ENCODE peak calls at places on chromosomes 7 and 10, in eight cellular contexts. R is NT2/D1; B is right atrium auricular region; S is brain microvascular endothelial cell; W is heart left ventricle; I is tibial artery; A is lower lobe of right lung; H is naive thymus-derived CD4-positive, alpha-beta T cell. L is an unnamed sample.

GRCh38 chr10:14299516-14299915 is 31.2 kb downstream of the FRMD4A start:
- DNase-seq in R (no peak), B (no peak), S (no peak), W (no peak), I (no peak), A (no peak), H (no peak), L (no peak)

GRCh38 chr7:1537631-1538412 is 7.3 kb downstream of the MAFK start:
- DNase-seq in R (peak; percentile 58), B (peak; percentile 100), S (peak; percentile 100), W (peak; percentile 95), I (peak; percentile 99), A (peak; percentile 78), H (no peak), L (peak; percentile 85)

GRCh38 chr7:68216046-68216445 is 1219.4 kb downstream of the TYW1 start:
- DNase-seq in R (no peak), B (no peak), S (no peak), W (no peak), I (no peak), A (no peak), H (no peak), L (peak; percentile 60)

GRCh38 chr10:3769511-3769910 is 15.5 kb downstream of the KLF6 start:
- DNase-seq in R (no peak), B (no peak), S (no peak), W (no peak), I (no peak), A (no peak), H (no peak), L (no peak)

GRCh38 chr10:32338262-32338661 is 8.7 kb downstream of the EPC1 start:
- DNase-seq in R (no peak), B (no peak), S (no peak), W (no peak), I (no peak), A (no peak), H (no peak), L (no peak)

GRCh38 chr7:96598421-96598820 is 111.2 kb downstream of the SEM1 start:
- DNase-seq in R (no peak), B (no peak), S (no peak), W (no peak), I (no peak), A (no peak), H (no peak), L (no peak)

GRCh38 chr7:96800824-96801223 is 91.2 kb upstream of the SEM1 start:
- DNase-seq in R (no peak), B (no peak), S (no peak), W (no peak), I (no peak), A (no peak), H (no peak), L (no peak)

GRCh38 chr10:63466168-63466935 is 575 bp upstream of the JMJD1C start:
- DNase-seq in R (peak; percentile 16), B (peak; percentile 69), S (peak; percentile 53), W (peak; percentile 53), I (no peak), A (peak; percentile 70), H (peak; percentile 21), L (no peak)

GRCh38 chr7:136104269-136104603 is 127.1 kb upstream of the MTPN start:
- DNase-seq in R (no peak), B (no peak), S (no peak), W (no peak), I (no peak), A (no peak), H (no peak), L (no peak)

GRCh38 chr10:122233857-122234348 is 37.2 kb upstream of the BTBD16 start:
- DNase-seq in R (no peak), B (no peak), S (no peak), W (peak; percentile 42), I (no peak), A (no peak), H (no peak), L (no peak)

GRCh38 chr10:34908472-34908871 is 93.4 kb upstream of the PARD3 start:
- DNase-seq in R (no peak), B (no peak), S (peak; percentile 38), W (no peak), I (no peak), A (no peak), H (no peak), L (peak; percentile 84)

GRCh38 chr7:31101544-31101943 is 49.4 kb downstream of the ADCYAP1R1 start:
- DNase-seq in R (no peak), B (no peak), S (no peak), W (no peak), I (no peak), A (no peak), H (no peak), L (no peak)

GRCh38 chr10:71211759-71212248 is 566 bp upstream of the UNC5B start:
- DNase-seq in R (no peak), B (no peak), S (no peak), W (no peak), I (no peak), A (no peak), H (no peak), L (no peak)

DNA sequence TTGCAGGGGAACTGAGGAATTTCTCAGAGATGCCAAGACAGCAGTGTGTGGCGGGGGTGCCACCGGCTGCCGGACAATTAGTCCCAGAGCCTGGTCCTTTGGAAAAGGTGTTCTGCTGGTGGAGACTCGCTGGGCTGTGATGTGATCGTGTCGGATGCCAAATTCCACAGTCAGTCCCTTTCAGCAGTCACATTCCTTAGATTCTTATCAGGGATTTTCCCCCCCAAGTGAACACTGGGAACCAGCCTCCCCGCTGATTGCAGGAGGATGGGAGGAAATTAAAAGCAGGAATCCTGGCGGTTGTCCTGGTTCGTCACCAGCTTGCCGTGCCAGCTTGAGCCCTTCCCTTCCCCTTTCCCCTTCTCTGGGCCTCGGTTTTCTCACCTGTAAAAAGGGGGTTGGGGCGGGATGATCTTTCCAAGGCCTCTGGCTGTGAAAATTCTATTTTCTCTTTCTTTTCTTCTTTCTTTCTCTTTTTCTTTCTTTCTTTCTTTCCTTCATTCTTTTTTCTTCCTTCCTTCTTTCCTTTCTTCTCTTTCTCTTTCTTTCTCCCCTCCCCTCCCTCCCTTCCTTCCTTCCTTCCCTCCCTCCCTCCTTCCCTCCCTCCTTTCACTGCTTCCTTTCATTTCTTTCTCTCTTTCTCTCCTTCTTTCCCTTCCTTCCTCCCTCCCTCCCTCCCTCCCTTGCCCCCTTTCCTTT is 39.6 kb downstream of the COL26A1 start:
- DNase-seq in R (peak; percentile 88), B (no peak), S (peak; percentile 18), W (no peak), I (no peak), A (no peak), H (no peak), L (no peak)
- H3K4me3 ChIP-seq in R (no peak overlapping the region), B (no peak overlapping the region), S (no peak overlapping the region), W (no peak overlapping the region), I (no peak overlapping the region), A (no peak overlapping the region), H (no peak overlapping the region), L (no peak overlapping the region)

GRCh38 chr10:124248056-124248455 is 154.7 kb upstream of the CHST15 start:
- DNase-seq in R (no peak), B (no peak), S (no peak), W (no peak), I (peak; percentile 51), A (peak; percentile 36), H (no peak), L (peak; percentile 82)
- H3K4me3 ChIP-seq in R (no peak overlapping the region), B (no peak overlapping the region), S (no peak overlapping the region), W (no peak overlapping the region), I (no peak overlapping the region), A (no peak overlapping the region), H (no peak overlapping the region), L (no peak overlapping the region)

GRCh38 chr10:132516771-132517725 is 20.5 kb upstream of the INPP5A start:
- DNase-seq in R (peak; percentile 71), B (peak; percentile 95), S (peak; percentile 92), W (peak; percentile 96), I (peak; percentile 99), A (peak; percentile 88), H (no peak), L (peak; percentile 88)
- H3K4me3 ChIP-seq in R (peak overlapping the region; percentile 42), B (peak overlapping the region; percentile 33), S (peak overlapping the region; percentile 9), W (peak overlapping the region; percentile 58), I (peak overlapping the region; percentile 38), A (peak overlapping the region; percentile 27), H (no peak overlapping the region), L (no peak overlapping the region)

GRCh38 chr7:44251269-44251668 is 50.5 kb downstream of the YKT6 start:
- DNase-seq in R (no peak), B (no peak), S (no peak), W (no peak), I (no peak), A (no peak), H (no peak), L (no peak)
- H3K4me3 ChIP-seq in R (no peak overlapping the region), B (no peak overlapping the region), S (no peak overlapping the region), W (no peak overlapping the region), I (no peak overlapping the region), A (no peak overlapping the region), H (no peak overlapping the region), L (no peak overlapping the region)

GRCh38 chr10:11863353-11864105 is 40.4 kb downstream of the PROSER2 start:
- DNase-seq in R (no peak), B (no peak), S (no peak), W (no peak), I (no peak), A (no peak), H (no peak), L (no peak)
- H3K4me3 ChIP-seq in R (no peak overlapping the region), B (no peak overlapping the region), S (no peak overlapping the region), W (no peak overlapping the region), I (no peak overlapping the region), A (no peak overlapping the region), H (peak overlapping the region; percentile 33), L (no peak overlapping the region)

GRCh38 chr10:58998924-58999713 is 177.3 kb upstream of the PHYHIPL start:
- DNase-seq in R (no peak), B (no peak), S (no peak), W (peak; percentile 42), I (peak; percentile 94), A (no peak), H (no peak), L (peak; percentile 59)
- H3K4me3 ChIP-seq in R (no peak overlapping the region), B (peak overlapping the region; percentile 31), S (no peak overlapping the region), W (peak overlapping the region; percentile 33), I (peak overlapping the region; percentile 8), A (no peak overlapping the region), H (no peak overlapping the region), L (no peak overlapping the region)

DNA sequence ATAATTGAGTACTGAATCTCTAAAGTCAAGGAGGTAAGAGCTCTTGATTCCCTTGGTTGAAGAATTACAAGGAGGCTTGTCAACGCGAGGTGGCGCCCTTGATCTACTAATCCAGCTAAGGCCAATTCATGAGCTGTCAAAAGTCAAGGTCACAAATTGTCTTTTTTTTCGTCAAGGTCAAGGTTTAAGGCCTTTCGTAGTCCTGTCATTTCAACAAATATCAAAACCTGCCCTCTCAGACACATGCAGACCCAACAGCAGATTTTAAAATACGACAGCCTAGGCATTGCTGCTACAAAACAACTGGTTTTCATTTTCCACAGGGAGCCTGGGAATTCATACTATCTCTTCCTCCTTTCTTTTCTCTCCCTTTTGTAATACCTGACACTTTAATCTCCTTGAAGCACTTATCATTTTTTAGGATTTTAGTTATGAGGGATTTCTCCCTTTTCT is 3.6 kb downstream of the HOXA13 start:
- DNase-seq in R (peak; percentile 88), B (peak; percentile 91), S (peak; percentile 67), W (peak; percentile 79), I (peak; percentile 88), A (peak; percentile 87), H (peak; percentile 62), L (peak; percentile 98)
- H3K4me3 ChIP-seq in R (no peak overlapping the region), B (no peak overlapping the region), S (no peak overlapping the region), W (no peak overlapping the region), I (no peak overlapping the region), A (no peak overlapping the region), H (no peak overlapping the region), L (no peak overlapping the region)

L was measured in lower leg skin.